ENCODE peak calls at places on chromosomes 13 and 19, in seven cellular contexts. Q is cardiac muscle cell, T is left lung, G is fibroblast of lung, Y is spleen, J is mucosa of descending colon, L is Caco-2. V is an unnamed sample. For H3K4me1 and H3K36me3, the result is how much of the 10 kb centered on the place peaks cover.

GRCh38 chr13:20174656-20175405 is 14.0 kb upstream of the GJA3 start:
- DNase-seq in Q (no peak), T (peak), G (peak), Y (no peak), J (peak), L (no peak), V (peak)

GRCh38 chr19:10566658-10567410 is 1.0 kb upstream of the KRI1 start:
- DNase-seq in Q (no peak), T (no peak), G (no peak), Y (peak), J (peak), L (no peak), V (no peak)

GRCh38 chr19:4730740-4731171 is 7.1 kb upstream of the DPP9 start:
- DNase-seq in Q (no peak), T (no peak), G (no peak), Y (no peak), J (no peak), L (peak), V (peak)

GRCh38 chr19:29666634-29667389 is 1.6 kb downstream of the PLEKHF1 start:
- DNase-seq in Q (peak), T (no peak), G (peak), Y (peak), J (peak), L (no peak), V (peak)

GRCh38 chr19:57106646-57107235 is 13.0 kb upstream of the USP29 start:
- DNase-seq in Q (no peak), T (no peak), G (no peak), Y (no peak), J (no peak), L (no peak), V (no peak)

GRCh38 chr19:20278342-20278741 is 111.3 kb downstream of the ZNF486 start:
- DNase-seq in Q (no peak), T (no peak), G (peak), Y (no peak), J (no peak), L (no peak), V (no peak)

GRCh38 chr13:44174769-44175425 is 198.7 kb upstream of the SERP2 start:
- DNase-seq in Q (peak), T (no peak), G (peak), Y (no peak), J (no peak), L (peak), V (no peak)

GRCh38 chr19:4182082-4182926 is at the start of the genes ANKRD24 and SIRT6:
- DNase-seq in Q (peak), T (peak), G (peak), Y (peak), J (peak), L (peak), V (peak)

GRCh38 chr13:57003682-57004081 is 137.0 kb upstream of the PRR20A start:
- DNase-seq in Q (no peak), T (no peak), G (no peak), Y (no peak), J (no peak), L (no peak), V (no peak)

GRCh38 chr19:4376245-4376990 is 23.9 kb downstream of the SH3GL1 start:
- DNase-seq in Q (no peak), T (no peak), G (no peak), Y (no peak), J (no peak), L (no peak), V (no peak)

GRCh38 chr13:42110410-42111155 is 62.1 kb downstream of the DGKH start:
- DNase-seq in Q (peak), T (no peak), G (peak), Y (no peak), J (no peak), L (peak), V (peak)

GRCh38 chr19:2034729-2035589 is 16.1 kb downstream of the MKNK2 start:
- DNase-seq in Q (peak), T (peak), G (no peak), Y (peak), J (peak), L (peak), V (peak)

GRCh38 chr19:56567274-56568120 is at the start of gene ZNF470:
- DNase-seq in Q (peak), T (peak), G (peak), Y (peak), J (peak), L (peak), V (peak)

GRCh38 chr13:33312150-33312908 is 26.8 kb upstream of the STARD13 start:
- DNase-seq in Q (no peak), T (no peak), G (peak), Y (no peak), J (no peak), L (peak), V (no peak)

GRCh38 chr19:7879102-7879770 is 5.0 kb upstream of the PRR36 start:
- DNase-seq in Q (no peak), T (no peak), G (no peak), Y (no peak), J (no peak), L (no peak), V (peak)

GRCh38 chr19:51441410-51442390 is 16.6 kb downstream of the SIGLEC8 start:
- DNase-seq in Q (no peak), T (no peak), G (no peak), Y (peak), J (peak), L (no peak), V (no peak)

GRCh38 chr13:64753606-64754005 is 2476.5 kb downstream of the PCDH9 start:
- DNase-seq in Q (no peak), T (no peak), G (peak), Y (no peak), J (no peak), L (no peak), V (no peak)

GRCh38 chr19:53864308-53864836 is 3.3 kb upstream of the MYADM start:
- DNase-seq in Q (no peak), T (no peak), G (no peak), Y (no peak), J (no peak), L (peak), V (no peak)

GRCh38 chr13:25659091-25659502 is 287.3 kb downstream of the ATP8A2 start:
- DNase-seq in Q (no peak), T (no peak), G (peak), Y (no peak), J (no peak), L (peak), V (peak)

GRCh38 chr19:16340654-16341053 is 16.0 kb downstream of the KLF2 start:
- DNase-seq in Q (no peak), T (no peak), G (no peak), Y (no peak), J (no peak), L (no peak), V (no peak)

GRCh38 chr13:26719356-26719945 is 41.1 kb downstream of the GPR12 start:
- DNase-seq in Q (no peak), T (no peak), G (no peak), Y (no peak), J (no peak), L (no peak), V (no peak)

GRCh38 chr13:48165063-48165462 is 67.9 kb upstream of the ITM2B start:
- DNase-seq in Q (no peak), T (no peak), G (no peak), Y (no peak), J (no peak), L (no peak), V (no peak)

GRCh38 chr13:40985596-40986327 is 33.4 kb downstream of the ELF1 start:
- DNase-seq in Q (no peak), T (no peak), G (no peak), Y (no peak), J (no peak), L (no peak), V (no peak)

GRCh38 chr13:97120976-97121375 is 101.2 kb upstream of the MBNL2 start:
- DNase-seq in Q (no peak), T (no peak), G (no peak), Y (no peak), J (no peak), L (no peak), V (no peak)

GRCh38 chr19:32168111-32168510 is 177.3 kb upstream of the ZNF507 start:
- DNase-seq in Q (no peak), T (no peak), G (no peak), Y (no peak), J (no peak), L (no peak), V (no peak)

GRCh38 chr13:21583496-21583895 is 20.5 kb downstream of the MICU2 start:
- DNase-seq in Q (no peak), T (no peak), G (peak), Y (no peak), J (no peak), L (peak), V (peak)

GRCh38 chr13:80199067-80199466 is 141.9 kb downstream of the SPRY2 start:
- DNase-seq in Q (no peak), T (no peak), G (no peak), Y (no peak), J (no peak), L (no peak), V (no peak)

GRCh38 chr19:982567-983170 is 1.5 kb upstream of the WDR18 start:
- DNase-seq in Q (peak), T (peak), G (peak), Y (peak), J (peak), L (peak), V (peak)
- H3K4me3 ChIP-seq in Q (peak), T (peak), G (no peak), Y (no peak), J (no peak), L (peak), V (peak)

DNA sequence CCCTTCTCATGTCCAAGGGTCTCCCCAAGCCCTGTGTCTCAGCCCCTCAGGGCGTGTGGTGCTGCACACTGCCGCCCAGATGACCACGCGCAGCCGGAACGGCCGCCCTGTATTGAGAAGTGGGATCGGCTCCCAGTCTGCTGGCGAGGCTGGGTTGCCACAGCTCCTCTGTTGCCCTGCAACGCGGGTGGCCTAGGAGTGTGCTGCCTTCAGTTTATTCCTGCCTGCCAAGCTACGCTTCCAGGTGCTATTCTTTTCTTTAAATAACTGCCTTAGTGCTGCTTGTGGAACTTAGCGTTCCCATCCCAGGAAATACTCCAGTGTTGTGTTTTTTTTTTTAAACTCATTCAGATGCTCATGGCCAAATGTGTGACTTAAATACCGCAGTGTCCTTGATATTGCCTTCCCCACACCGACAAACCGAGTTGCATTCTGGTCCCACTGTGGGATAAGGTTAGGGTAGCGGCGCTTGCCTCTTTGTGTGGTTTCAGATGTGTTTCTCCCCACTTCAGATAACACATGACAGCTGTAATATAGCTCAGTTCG is 16.6 kb downstream of the ACTN4 start:
- DNase-seq in Q (no peak), T (no peak), G (no peak), Y (peak), J (no peak), L (no peak), V (no peak)
- H3K4me1 ChIP-seq in Q (half or more), T (half or more), G (half or more), Y (half or more), J (half or more), L (half or more), V (half or more)

DNA sequence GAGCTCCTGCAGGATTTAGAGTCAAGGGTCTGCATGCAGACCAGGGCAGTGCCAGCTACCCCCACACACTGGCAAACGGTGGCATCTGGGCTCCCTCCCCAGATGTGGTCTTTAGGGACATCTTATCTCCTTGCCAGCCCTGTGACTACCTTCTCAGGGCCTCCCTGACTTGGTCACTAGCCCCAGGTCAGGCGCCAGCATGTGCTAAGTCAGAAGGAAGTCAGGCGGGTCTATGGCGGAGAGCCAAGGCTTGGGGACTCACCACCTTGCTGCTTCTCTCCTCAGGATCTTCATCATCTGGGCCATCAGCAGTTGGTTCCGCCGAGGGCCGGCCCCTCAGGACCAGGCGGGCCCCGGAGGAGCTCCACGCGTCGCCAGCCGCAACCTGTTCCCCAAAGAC is 17.6 kb downstream of the CLPTM1 start:
- DNase-seq in Q (no peak), T (no peak), G (no peak), Y (no peak), J (no peak), L (no peak), V (no peak)
- H3K36me3 ChIP-seq in Q (under half), T (half or more), G (under half), Y (half or more), J (under half), L (under half), V (under half)

GRCh38 chr19:45646345-45646698 is 7.1 kb upstream of the EML2 start:
- DNase-seq in Q (no peak), T (no peak), G (no peak), Y (no peak), J (no peak), L (no peak), V (no peak)
- H3K4me3 ChIP-seq in Q (no peak), T (no peak), G (no peak), Y (peak), J (no peak), L (no peak), V (peak)

GRCh38 chr19:13089139-13089856 is 13.4 kb downstream of the LYL1 start:
- DNase-seq in Q (no peak), T (no peak), G (no peak), Y (no peak), J (no peak), L (peak), V (no peak)

GRCh38 chr19:13087795-13088537 is 14.7 kb downstream of the LYL1 start:
- DNase-seq in Q (no peak), T (no peak), G (no peak), Y (no peak), J (no peak), L (no peak), V (no peak)

GRCh38 chr19:13091400-13092161 is 11.1 kb downstream of the LYL1 start:
- DNase-seq in Q (no peak), T (no peak), G (peak), Y (no peak), J (no peak), L (no peak), V (no peak)

GRCh38 chr19:13090511-13091231 is 12.0 kb downstream of the LYL1 start:
- DNase-seq in Q (no peak), T (no peak), G (no peak), Y (no peak), J (no peak), L (no peak), V (no peak)

GRCh38 chr19:13089857-13090507 is 12.7 kb downstream of the LYL1 start:
- DNase-seq in Q (no peak), T (no peak), G (no peak), Y (no peak), J (no peak), L (no peak), V (no peak)
- H3K4me1 ChIP-seq in Q (under half), T (under half), G (under half), Y (under half), J (under half), L (under half), V (under half)